ENCODE peak calls at places on chromosomes 6 and 20, in five cellular contexts. Y, T, W, S and A are unnamed samples.

GRCh38 chr6:47308674-47309325 is 905 bp downstream of the TNFRSF21 start:
- DNase-seq in Y (peak; percentile 27), T (no peak), S (peak; percentile 27), W (peak; percentile 70), A (no peak)

GRCh38 chr6:156832166-156832743 is 55.1 kb downstream of the ARID1B start:
- DNase-seq in S (peak; percentile 41), Y (peak; percentile 46), T (peak; percentile 64), W (no peak), A (no peak)

GRCh38 chr20:6501061-6501460 is 266.4 kb upstream of the BMP2 start:
- DNase-seq in S (no peak), W (no peak), Y (peak; percentile 93), T (peak; percentile 76), A (no peak)

GRCh38 chr20:38723982-38724602 is at the start of gene SLC32A1:
- DNase-seq in S (no peak), Y (no peak), T (no peak), W (no peak), A (no peak)

GRCh38 chr6:134410531-134410930 is 92.6 kb upstream of the SGK1 start:
- DNase-seq in T (no peak), Y (no peak), W (no peak), S (no peak), A (no peak)

GRCh38 chr6:129177801-129178200 is 294.9 kb downstream of the LAMA2 start:
- DNase-seq in W (no peak), Y (no peak), T (no peak), S (no peak), A (no peak)

GRCh38 chr6:113458368-113459010 is 398.7 kb upstream of the MARCKS start:
- DNase-seq in S (no peak), T (peak; percentile 54), Y (no peak), W (no peak), A (no peak)

GRCh38 chr6:7051780-7052440 is 55.9 kb upstream of the RREB1 start:
- DNase-seq in T (peak; percentile 9), S (peak; percentile 78), Y (no peak), W (peak; percentile 79), A (peak; percentile 24)

DNA sequence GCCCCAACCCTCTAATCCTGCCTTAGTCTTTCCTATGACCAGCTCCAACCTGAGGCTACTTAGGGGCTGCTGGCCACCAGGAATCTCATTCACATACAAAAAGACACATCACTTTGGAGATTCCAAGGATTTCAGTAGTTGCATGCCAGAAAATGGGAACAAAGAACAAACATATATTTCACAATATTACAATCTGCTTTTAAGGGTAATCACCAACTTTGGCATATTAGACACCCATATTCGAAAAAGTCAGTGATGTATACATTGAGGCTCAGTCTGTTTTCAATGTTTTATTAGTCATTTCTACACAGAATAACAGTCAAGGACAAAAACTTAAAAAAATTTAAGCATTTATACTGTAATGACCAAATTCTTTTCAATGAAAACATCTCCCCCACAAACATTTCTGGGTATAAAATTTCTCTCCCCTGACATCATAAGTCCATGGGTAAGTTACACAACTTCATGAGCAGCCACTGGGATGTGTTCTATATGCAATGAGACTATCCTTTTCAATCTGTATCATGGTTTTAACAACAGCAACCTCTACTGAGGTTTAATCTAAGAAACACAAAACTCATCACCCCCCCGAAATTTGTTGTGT is 103.5 kb downstream of the MAP7 start:
- DNase-seq in T (no peak), W (no peak), S (no peak), Y (no peak), A (no peak)
- H3K27ac ChIP-seq in T (no peak overlapping the region), W (no peak overlapping the region), S (no peak overlapping the region), Y (no peak overlapping the region), A (no peak overlapping the region)

DNA sequence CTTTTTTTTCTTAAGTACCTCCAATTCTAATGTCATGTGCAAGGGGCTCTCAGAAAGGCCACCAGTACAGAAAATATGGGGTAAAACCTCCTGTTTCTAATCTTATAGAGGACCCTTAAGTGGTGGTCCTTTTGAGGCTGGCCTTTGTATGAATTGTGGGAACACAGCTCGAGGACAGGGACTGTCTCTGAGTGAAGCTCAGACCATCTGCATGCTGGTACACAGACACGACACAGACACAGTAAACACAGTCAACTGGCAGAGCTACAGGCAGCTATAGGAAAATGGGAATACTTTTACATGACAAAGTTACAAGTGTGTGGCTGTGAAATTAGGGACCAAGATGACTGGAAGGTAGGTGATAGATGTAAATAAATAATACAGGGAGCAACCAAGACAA is 143.9 kb upstream of the PREP start:
- DNase-seq in W (no peak), Y (no peak), T (no peak), S (no peak), A (no peak)
- H3K27ac ChIP-seq in W (no peak overlapping the region), Y (no peak overlapping the region), T (no peak overlapping the region), S (no peak overlapping the region), A (no peak overlapping the region)

GRCh38 chr20:17642404-17643269 is 39.4 kb downstream of the RRBP1 start:
- DNase-seq in Y (no peak), W (no peak), S (no peak), T (no peak), A (no peak)
- H3K27ac ChIP-seq in Y (no peak overlapping the region), W (no peak overlapping the region), S (peak overlapping the region; percentile 60), T (no peak overlapping the region), A (no peak overlapping the region)

DNA sequence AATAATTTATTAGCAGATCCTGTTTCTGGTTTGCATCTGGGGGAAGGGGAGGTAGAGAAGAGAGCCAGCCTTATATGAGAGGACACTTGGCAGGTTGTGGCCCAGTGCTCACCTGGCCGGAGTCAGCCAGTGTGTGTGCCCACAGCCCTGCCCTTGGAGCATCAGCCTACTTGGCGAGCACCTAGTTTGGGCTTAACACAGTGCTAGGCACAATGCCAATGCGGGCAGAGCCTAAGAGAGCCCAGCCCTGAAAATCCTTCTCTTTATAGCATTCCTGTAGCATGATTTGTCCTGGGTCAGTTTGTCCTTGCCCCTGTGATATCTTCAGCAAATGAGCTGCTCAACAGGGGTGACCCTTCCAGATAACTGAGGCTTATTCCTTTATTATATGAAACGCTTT is 73.0 kb downstream of the SLX4IP start:
- DNase-seq in S (peak; percentile 78), T (no peak), W (no peak), Y (no peak), A (no peak)
- H3K27ac ChIP-seq in S (no peak overlapping the region), T (no peak overlapping the region), W (no peak overlapping the region), Y (peak overlapping the region; percentile 55), A (no peak overlapping the region)